ENCODE peak calls at places on chromosome 1, in seven cellular contexts. W is GM13976; V is activated CD8-positive, alpha-beta memory T cell treated with anti-CD3 and anti-CD28 coated beads, Interleukin-2, amount 50 U/mL, for 4 hours; A is ureter; N is GM04504; Y is SW 1271; Q is HS-27A. O is an unnamed sample.

GRCh38 chr1:153465728-153466625 is 5.5 kb upstream of the S100A7 start:
- DNase-seq in W (peak), V (peak), A (peak), N (no peak), Y (no peak), Q (peak), O (peak)

GRCh38 chr1:236120725-236121153 is 21.6 kb upstream of the GPR137B start:
- DNase-seq in W (peak), V (no peak), A (no peak), N (no peak), Y (no peak), Q (no peak), O (peak)

GRCh38 chr1:36203554-36204346 is 20.5 kb upstream of the THRAP3 start:
- DNase-seq in W (peak), V (no peak), A (no peak), N (no peak), Y (no peak), Q (no peak), O (no peak)

GRCh38 chr1:25502957-25503356 is 40.4 kb upstream of the LDLRAP1 start:
- DNase-seq in W (no peak), V (no peak), A (no peak), N (no peak), Y (no peak), Q (no peak), O (no peak)

GRCh38 chr1:46615735-46616134 is 876 bp downstream of the MOB3C start:
- DNase-seq in W (no peak), V (no peak), A (no peak), N (no peak), Y (no peak), Q (no peak), O (no peak)

GRCh38 chr1:34865573-34865972 is 6.0 kb upstream of the SMIM12 start:
- DNase-seq in W (no peak), V (peak), A (no peak), N (no peak), Y (no peak), Q (no peak), O (no peak)

GRCh38 chr1:91645031-91645430 is 144.4 kb downstream of the CDC7 start:
- DNase-seq in W (no peak), V (no peak), A (no peak), N (no peak), Y (no peak), Q (no peak), O (no peak)

GRCh38 chr1:39508857-39509305 is 17.4 kb downstream of the BMP8A start:
- DNase-seq in W (peak), V (no peak), A (no peak), N (no peak), Y (no peak), Q (no peak), O (no peak)

GRCh38 chr1:26378088-26378878 is 5.7 kb upstream of the ZNF683 start:
- DNase-seq in W (peak), V (peak), A (no peak), N (peak), Y (peak), Q (peak), O (peak)

GRCh38 chr1:231421971-231422797 is at the start of gene EGLN1:
- DNase-seq in W (peak), V (peak), A (peak), N (no peak), Y (peak), Q (peak), O (peak)

GRCh38 chr1:202623075-202623474 is 87.2 kb downstream of the SYT2 start:
- DNase-seq in W (no peak), V (no peak), A (no peak), N (no peak), Y (no peak), Q (no peak), O (no peak)

GRCh38 chr1:66331641-66332523 is 202.1 kb upstream of the SGIP1 start:
- DNase-seq in W (no peak), V (peak), A (peak), N (peak), Y (no peak), Q (no peak), O (no peak)

GRCh38 chr1:119869962-119870361 is 26.4 kb downstream of the ADAM30 start:
- DNase-seq in W (no peak), V (no peak), A (no peak), N (no peak), Y (no peak), Q (no peak), O (no peak)

GRCh38 chr1:88998716-88999115 is 6.3 kb upstream of the KYAT3 start:
- DNase-seq in W (peak), V (no peak), A (no peak), N (no peak), Y (peak), Q (peak), O (no peak)

GRCh38 chr1:162846256-162847212 is 14.4 kb downstream of the CCDC190 start:
- DNase-seq in W (no peak), V (no peak), A (no peak), N (peak), Y (no peak), Q (no peak), O (no peak)

GRCh38 chr1:227273557-227273956 is 44.7 kb downstream of the CDC42BPA start:
- DNase-seq in W (no peak), V (no peak), A (no peak), N (no peak), Y (no peak), Q (no peak), O (no peak)

GRCh38 chr1:52153898-52154297 is 12.0 kb downstream of the ZFYVE9 start:
- DNase-seq in W (no peak), V (no peak), A (no peak), N (no peak), Y (no peak), Q (no peak), O (no peak)

GRCh38 chr1:56311766-56312165 is 267.6 kb downstream of the PLPP3 start:
- DNase-seq in W (no peak), V (no peak), A (no peak), N (no peak), Y (no peak), Q (no peak), O (no peak)

GRCh38 chr1:227886503-227886961 is 61.2 kb downstream of the WNT9A start:
- DNase-seq in W (peak), V (no peak), A (peak), N (no peak), Y (no peak), Q (no peak), O (no peak)

GRCh38 chr1:225845633-225846259 is 35.8 kb downstream of the EPHX1 start:
- DNase-seq in W (peak), V (no peak), A (peak), N (peak), Y (peak), Q (no peak), O (peak)

GRCh38 chr1:31617917-31618746 is 643 bp downstream of the HCRTR1 start:
- DNase-seq in W (peak), V (peak), A (peak), N (no peak), Y (no peak), Q (no peak), O (peak)

GRCh38 chr1:167752219-167752985 is 30.6 kb downstream of the MPZL1 start:
- DNase-seq in W (no peak), V (no peak), A (no peak), N (no peak), Y (no peak), Q (no peak), O (no peak)